ENCODE peak calls at places on chromosomes 1 and 21, in six cellular contexts. V is HepG2, O is OCI-LY7, A is neuronal stem cell, T is HCT116, B is hepatocyte. K is an unnamed sample. For H3K4me1, the result is how much of the 10 kb centered on the place peaks cover.

GRCh38 chr1:1084028-1084371 is 9.9 kb upstream of the RNF223 start:
- DNase-seq in B (no peak), T (no peak), V (no peak), O (no peak), A (no peak), K (no peak)

GRCh38 chr1:9155879-9156278 is 27.0 kb upstream of the GPR157 start:
- DNase-seq in T (no peak), B (no peak), V (no peak), O (no peak), A (no peak), K (no peak)

GRCh38 chr1:228963795-228964177 is 228.5 kb downstream of the RHOU start:
- DNase-seq in V (no peak), B (no peak), T (no peak), O (no peak), A (no peak), K (no peak)

GRCh38 chr1:225533238-225533637 is 105.4 kb upstream of the LBR start:
- DNase-seq in O (no peak), A (no peak), B (peak), V (no peak), T (no peak), K (no peak)

GRCh38 chr21:45407629-45408247 is 2.8 kb downstream of the COL18A1 start:
- DNase-seq in T (no peak), B (no peak), A (no peak), V (no peak), O (no peak), K (no peak)

GRCh38 chr1:207871117-207871649 is 39.7 kb downstream of the CD34 start:
- DNase-seq in O (no peak), T (no peak), A (no peak), V (no peak), B (no peak), K (peak)

GRCh38 chr1:43509007-43509739 is 21.5 kb upstream of the PTPRF start:
- DNase-seq in V (no peak), B (no peak), O (no peak), A (no peak), T (no peak), K (no peak)

GRCh38 chr21:16176570-16176969 is 446.8 kb downstream of the USP25 start:
- DNase-seq in O (no peak), V (no peak), T (no peak), A (no peak), B (no peak), K (no peak)

GRCh38 chr1:207672525-207673130 is 27.7 kb downstream of the CR1L start:
- DNase-seq in V (peak), B (peak), O (peak), T (peak), A (peak), K (peak)

GRCh38 chr1:147847831-147848230 is 54.8 kb upstream of the GJA8 start:
- DNase-seq in T (no peak), B (no peak), O (no peak), A (no peak), V (no peak), K (no peak)

GRCh38 chr1:90989302-90989701 is 32.5 kb downstream of the ZNF644 start:
- DNase-seq in T (no peak), O (no peak), A (no peak), B (no peak), V (no peak), K (no peak)

GRCh38 chr1:83588140-83588539 is 410.8 kb downstream of the TTLL7 start:
- DNase-seq in B (no peak), T (no peak), A (no peak), V (no peak), O (no peak), K (no peak)

GRCh38 chr1:153651771-153652170 is 6.7 kb upstream of the SNAPIN start:
- DNase-seq in B (no peak), T (no peak), V (no peak), A (no peak), O (no peak), K (no peak)

GRCh38 chr1:157993179-157994080 is at the start of gene KIRREL1:
- DNase-seq in T (no peak), V (no peak), B (peak), O (no peak), A (no peak), K (no peak)

GRCh38 chr1:225318706-225319575 is 108.9 kb downstream of the LBR start:
- DNase-seq in A (peak), O (peak), B (peak), V (peak), T (peak), K (peak)

GRCh38 chr1:56424744-56425493 is 154.4 kb downstream of the PLPP3 start:
- DNase-seq in A (no peak), B (peak), V (peak), O (peak), T (peak), K (peak)

GRCh38 chr21:20004353-20004752 is 993.9 kb upstream of the NCAM2 start:
- DNase-seq in O (no peak), V (no peak), B (no peak), A (no peak), T (no peak), K (no peak)

GRCh38 chr1:227886503-227886961 is 61.2 kb downstream of the WNT9A start:
- DNase-seq in A (no peak), V (no peak), T (no peak), B (peak), O (no peak), K (no peak)

GRCh38 chr1:11654571-11655262 is at the start of gene FBXO44:
- DNase-seq in B (peak), O (peak), T (no peak), V (peak), A (peak), K (no peak)

GRCh38 chr1:58597076-58597475 is 20.0 kb upstream of the TACSTD2 start:
- DNase-seq in O (no peak), B (no peak), T (no peak), A (no peak), V (no peak), K (no peak)

GRCh38 chr1:87300579-87300978 is 28.1 kb upstream of the LMO4 start:
- DNase-seq in B (no peak), O (no peak), A (no peak), V (no peak), T (no peak), K (no peak)

GRCh38 chr1:87305762-87306161 is 22.9 kb upstream of the LMO4 start:
- DNase-seq in V (no peak), A (no peak), B (no peak), T (no peak), O (no peak), K (no peak)

GRCh38 chr1:87305096-87305495 is 23.6 kb upstream of the LMO4 start:
- DNase-seq in B (no peak), V (no peak), O (no peak), A (no peak), T (no peak), K (no peak)
- H3K4me3 ChIP-seq in B (no peak), V (no peak), O (no peak), A (no peak), T (no peak), K (no peak)

GRCh38 chr1:2514863-2515762 is 11.3 kb downstream of the PANK4 start:
- DNase-seq in O (no peak), A (no peak), T (no peak), V (no peak), B (no peak), K (no peak)
- H3K4me1 ChIP-seq in O (under half), A (under half), T (under half), V (under half), B (under half), K (under half)

GRCh38 chr1:99456536-99456935 is 189.4 kb upstream of the PALMD start:
- DNase-seq in B (no peak), A (no peak), T (no peak), O (no peak), V (no peak), K (no peak)
- H2AFZ ChIP-seq in B (no peak), A (no peak), T (no peak), O (no peak), V (no peak), K (no peak)

GRCh38 chr21:14603202-14603601 is 57.1 kb upstream of the SAMSN1 start:
- DNase-seq in O (no peak), V (no peak), B (no peak), T (no peak), A (no peak), K (no peak)
- H3K4me3 ChIP-seq in O (no peak), V (no peak), B (no peak), T (no peak), A (no peak), K (no peak)

DNA sequence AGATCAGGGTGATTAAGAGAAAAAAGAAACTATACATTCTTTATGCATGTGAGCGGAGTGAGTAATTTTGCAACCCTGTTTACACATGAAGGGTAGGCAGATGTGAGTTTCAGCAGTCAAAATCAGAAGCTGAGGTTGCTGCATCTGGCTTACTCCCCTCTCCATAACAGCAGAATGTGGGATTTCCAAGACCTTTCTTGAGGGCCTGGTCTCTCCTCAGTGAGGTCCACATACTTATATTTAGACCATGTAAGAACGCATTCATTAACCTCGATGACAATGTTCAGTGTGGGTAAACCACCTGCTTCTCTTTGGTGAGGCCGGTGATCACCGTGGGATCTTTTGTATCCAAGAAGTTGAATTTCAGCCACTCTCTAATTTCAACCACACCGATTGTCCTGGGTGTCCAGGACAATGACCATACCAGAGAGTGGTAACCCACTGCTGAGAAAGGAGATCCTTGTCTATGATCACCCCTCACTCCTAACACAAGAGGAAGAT is 18.7 kb upstream of the RAP1A start:
- DNase-seq in O (peak), T (no peak), V (no peak), A (no peak), B (no peak), K (no peak)
- H3K4me1 ChIP-seq in O (half or more), T (under half), V (under half), A (under half), B (under half), K (under half)

GRCh38 chr1:24112381-24113169 is 640 bp upstream of the MYOM3 start:
- DNase-seq in T (peak), O (peak), B (peak), A (no peak), V (peak), K (peak)
- H2AFZ ChIP-seq in T (no peak), O (no peak), B (peak), A (no peak), V (no peak), K (no peak)

GRCh38 chr1:38475624-38476005 is 384.0 kb downstream of the RRAGC start:
- DNase-seq in V (no peak), B (no peak), O (no peak), T (no peak), A (no peak), K (no peak)
- H3K4me3 ChIP-seq in V (no peak), B (no peak), O (peak), T (no peak), A (no peak), K (peak)

GRCh38 chr1:2294661-2295060 is 66.5 kb downstream of the SKI start:
- DNase-seq in O (no peak), B (no peak), A (no peak), T (no peak), V (no peak), K (no peak)
- H3K4me1 ChIP-seq in O (under half), B (under half), A (under half), T (under half), V (under half), K (under half)

GRCh38 chr1:81149649-81150335 is 650.9 kb upstream of the ADGRL2 start:
- DNase-seq in V (no peak), B (no peak), T (no peak), A (no peak), O (no peak), K (no peak)
- H2AFZ ChIP-seq in V (no peak), B (no peak), T (no peak), A (no peak), O (no peak), K (no peak)